ENCODE peak calls at places on chromosomes 16 and 17, in eight cellular contexts. P, E, S, J, R, Y, V and O are unnamed samples.

GRCh38 chr17:16676645-16677044 is 13.4 kb upstream of the CCDC144A start:
- DNase-seq in Y (no peak), S (no peak), E (no peak), P (no peak), V (no peak), J (no peak), R (no peak), O (no peak)

GRCh38 chr16:88667496-88667895 is 4.6 kb upstream of the MVD start:
- DNase-seq in R (no peak), S (no peak), P (no peak), J (no peak), V (no peak), E (no peak), Y (no peak), O (no peak)

GRCh38 chr17:27921077-27921476 is 27.9 kb upstream of the LYRM9 start:
- DNase-seq in P (no peak), R (no peak), S (no peak), E (no peak), Y (no peak), J (no peak), V (no peak), O (no peak)

GRCh38 chr17:7323731-7324437 is 5.3 kb downstream of the NEURL4 start:
- DNase-seq in S (peak; percentile 77), E (peak; percentile 73), R (no peak), P (no peak), V (peak; percentile 97), J (peak; percentile 61), Y (no peak), O (peak; percentile 70)

GRCh38 chr17:10130733-10131132 is 67.7 kb downstream of the GAS7 start:
- DNase-seq in Y (no peak), P (no peak), S (no peak), J (no peak), R (no peak), E (no peak), V (peak; percentile 10), O (no peak)

GRCh38 chr16:27723711-27724490 is 174.0 kb downstream of the KATNIP start:
- DNase-seq in Y (no peak), P (peak; percentile 21), R (no peak), V (no peak), J (peak; percentile 14), E (no peak), S (no peak), O (no peak)

GRCh38 chr16:72013389-72013788 is 4.8 kb downstream of the DHODH start:
- DNase-seq in E (no peak), R (no peak), P (no peak), Y (no peak), V (no peak), S (no peak), J (no peak), O (no peak)

GRCh38 chr17:2264023-2264860 is 39.3 kb downstream of the SMG6 start:
- DNase-seq in R (no peak), Y (no peak), S (no peak), V (no peak), P (no peak), E (no peak), J (no peak), O (no peak)

GRCh38 chr17:41338961-41339485 is 11.6 kb downstream of the KRT33A start:
- DNase-seq in E (no peak), Y (no peak), J (no peak), R (no peak), S (no peak), V (no peak), P (no peak), O (no peak)